ENCODE peak calls at places on chromosomes 5 and 9, in five cellular contexts. Z is iPS DF 19.7; P is central memory CD4-positive, alpha-beta T cell; M is fibroblast of the aortic adventitia; L is brain microvascular endothelial cell. Y is an unnamed sample.

GRCh38 chr9:137007060-137007815 is 10.9 kb upstream of the CLIC3 start:
- DNase-seq in L (no peak), M (no peak), P (no peak), Z (no peak), Y (no peak)

GRCh38 chr5:106017243-106017857 is 1653.4 kb downstream of the EFNA5 start:
- DNase-seq in L (no peak), M (no peak), P (no peak), Z (peak; percentile 2), Y (no peak)

GRCh38 chr5:176716320-176716719 is 69.0 kb downstream of the TSPAN17 start:
- DNase-seq in P (no peak), Z (no peak), L (peak; percentile 69), M (peak; percentile 80), Y (peak; percentile 10)

GRCh38 chr5:25993701-25994100 is 1044.7 kb downstream of the CDH9 start:
- DNase-seq in P (no peak), L (no peak), Z (no peak), M (no peak), Y (no peak)

GRCh38 chr9:133572821-133573361 is 36.3 kb downstream of the FAM163B start:
- DNase-seq in P (no peak), M (peak; percentile 25), L (no peak), Z (no peak), Y (no peak)

GRCh38 chr5:43661102-43661501 is 58.1 kb downstream of the NNT start:
- DNase-seq in Z (no peak), P (no peak), M (peak; percentile 72), L (peak; percentile 49), Y (peak; percentile 34)

GRCh38 chr5:63053019-63053638 is 474.5 kb downstream of the LRRC70 start:
- DNase-seq in M (peak; percentile 2), Z (no peak), L (no peak), P (no peak), Y (no peak)

GRCh38 chr5:89081360-89081759 is 198.4 kb upstream of the MEF2C start:
- DNase-seq in Z (no peak), P (no peak), M (no peak), L (no peak), Y (no peak)

GRCh38 chr5:41686191-41686590 is 175.8 kb upstream of the PLCXD3 start:
- DNase-seq in M (no peak), L (no peak), Z (no peak), P (no peak), Y (no peak)

GRCh38 chr5:181039961-181040915 is at the start of gene BTNL9:
- DNase-seq in Z (no peak), L (no peak), M (no peak), P (no peak), Y (no peak)

GRCh38 chr9:15942806-15943424 is 390.1 kb downstream of the CCDC171 start:
- DNase-seq in L (no peak), P (no peak), Z (no peak), M (no peak), Y (no peak)

GRCh38 chr5:175216991-175217390 is 227.0 kb downstream of the DRD1 start:
- DNase-seq in M (peak; percentile 80), L (peak; percentile 24), P (no peak), Z (no peak), Y (no peak)

GRCh38 chr5:763397-763796 is 21.1 kb downstream of the ZDHHC11B start:
- DNase-seq in Z (no peak), M (no peak), L (no peak), P (no peak), Y (no peak)

GRCh38 chr5:77259479-77259878 is 49.0 kb downstream of the PDE8B start:
- DNase-seq in P (no peak), M (no peak), L (no peak), Z (no peak), Y (no peak)

GRCh38 chr5:17056056-17056690 is 120.1 kb upstream of the MYO10 start:
- DNase-seq in L (no peak), Z (peak; percentile 30), M (peak; percentile 66), P (no peak), Y (peak; percentile 74)

Y was measured in RCC 7860.